ENCODE peak calls at places on chromosome 15, in eight cellular contexts. J is M059J, R is NCI-H2081 treated with DMSO at 0.1 percent for 48 hours, I is activated gamma-delta T cell treated with Interleukin-2 at 50 U/mL for 16 hours, V is NCI-H1048, A is mucosa of descending colon, S is fibroblast of mammary gland, E is osteocyte. C is an unnamed sample.

GRCh38 chr15:75114796-75115195 is 86.9 kb upstream of the C15orf39 start:
- DNase-seq in A (no peak), J (no peak), E (no peak), S (no peak), V (no peak), I (no peak), R (no peak), C (no peak)

GRCh38 chr15:52102468-52102867 is 10.1 kb downstream of the BCL2L10 start:
- DNase-seq in A (no peak), I (no peak), J (peak), R (no peak), E (no peak), V (no peak), S (peak), C (no peak)

GRCh38 chr15:92884813-92885461 is 15.2 kb upstream of the CHD2 start:
- DNase-seq in A (no peak), R (no peak), E (no peak), V (no peak), I (no peak), S (peak), J (no peak), C (peak)

GRCh38 chr15:51025454-51025846 is 69.3 kb downstream of the TNFAIP8L3 start:
- DNase-seq in I (no peak), R (no peak), S (no peak), E (no peak), A (no peak), V (no peak), J (no peak), C (no peak)

GRCh38 chr15:97177135-97177704 is 783.3 kb upstream of the ARRDC4 start:
- DNase-seq in J (peak), E (no peak), A (no peak), V (no peak), R (no peak), I (no peak), S (no peak), C (no peak)

GRCh38 chr15:34039506-34040123 is 611 bp upstream of the AVEN start:
- DNase-seq in E (no peak), J (no peak), S (peak), I (no peak), V (no peak), R (no peak), A (no peak), C (peak)

GRCh38 chr15:50181983-50182232 is at the start of gene SLC27A2:
- DNase-seq in J (peak), I (no peak), S (no peak), V (no peak), A (peak), R (peak), E (no peak), C (peak)

GRCh38 chr15:84981054-84981710 is 474 bp upstream of the PDE8A start:
- DNase-seq in E (peak), I (peak), V (peak), R (peak), S (peak), A (peak), J (peak), C (peak)

GRCh38 chr15:36183207-36183606 is 396.2 kb upstream of the CDIN1 start:
- DNase-seq in S (no peak), I (no peak), R (no peak), J (no peak), E (no peak), A (no peak), V (no peak), C (no peak)

GRCh38 chr15:67691450-67691849 is 133.9 kb upstream of the SKOR1 start:
- DNase-seq in A (no peak), V (no peak), E (no peak), R (no peak), S (no peak), I (no peak), J (no peak), C (no peak)

GRCh38 chr15:70826634-70827033 is 27.3 kb downstream of the LARP6 start:
- DNase-seq in I (no peak), R (no peak), J (peak), V (no peak), S (peak), A (no peak), E (peak), C (no peak)

GRCh38 chr15:59410448-59410896 is 27.5 kb upstream of the FAM81A start:
- DNase-seq in I (no peak), E (no peak), A (no peak), J (no peak), R (no peak), V (no peak), S (peak), C (no peak)

GRCh38 chr15:100596792-100597191 is 5.2 kb downstream of the LINS1 start:
- DNase-seq in R (no peak), V (no peak), I (peak), S (peak), E (no peak), A (peak), J (no peak), C (no peak)

GRCh38 chr15:59609730-59610712 is 1.6 kb upstream of the GCNT3 start:
- DNase-seq in S (no peak), E (no peak), V (no peak), I (no peak), J (no peak), R (no peak), A (no peak), C (no peak)

GRCh38 chr15:89971592-89971997 is 29.5 kb upstream of the ZNF710 start:
- DNase-seq in V (peak), J (peak), A (peak), I (peak), R (no peak), E (no peak), S (peak), C (no peak)

GRCh38 chr15:30917675-30918074 is 14.0 kb downstream of the FAN1 start:
- DNase-seq in V (no peak), I (no peak), S (no peak), R (no peak), J (no peak), E (no peak), A (no peak), C (no peak)

GRCh38 chr15:72168131-72168825 is 29.3 kb downstream of the GRAMD2A start:
- DNase-seq in J (peak), V (no peak), R (no peak), E (no peak), I (no peak), A (no peak), S (no peak), C (no peak)

GRCh38 chr15:25056484-25057429 is 102.0 kb downstream of the SNRPN start:
- DNase-seq in A (peak), I (no peak), V (no peak), J (no peak), S (no peak), E (peak), R (no peak), C (no peak)

GRCh38 chr15:58952751-58953150 is 19.3 kb upstream of the SLTM start:
- DNase-seq in R (no peak), J (peak), V (no peak), I (no peak), A (no peak), S (peak), E (no peak), C (no peak)

GRCh38 chr15:63831041-63831440 is 2.7 kb downstream of the HERC1 start:
- DNase-seq in I (no peak), R (no peak), E (no peak), A (no peak), S (no peak), V (no peak), J (no peak), C (no peak)

GRCh38 chr15:70522323-70522966 is 240.9 kb downstream of the UACA start:
- DNase-seq in I (no peak), R (no peak), E (no peak), A (no peak), S (no peak), J (no peak), V (no peak), C (no peak)

GRCh38 chr15:100042558-100042957 is 299.2 kb downstream of the ADAMTS17 start:
- DNase-seq in J (peak), E (no peak), R (no peak), A (no peak), V (no peak), S (peak), I (no peak), C (no peak)

GRCh38 chr15:45442497-45443135 is 64.3 kb upstream of the GATM start:
- DNase-seq in E (peak), R (no peak), I (no peak), J (peak), V (no peak), S (peak), A (no peak), C (no peak)

GRCh38 chr15:30670056-30670455 is 44.1 kb downstream of the ARHGAP11B start:
- DNase-seq in A (no peak), E (no peak), I (no peak), R (no peak), V (no peak), S (no peak), J (no peak), C (no peak)

GRCh38 chr15:99249270-99249817 is at the start of gene TTC23:
- DNase-seq in V (peak), A (no peak), I (no peak), J (peak), E (no peak), R (no peak), S (peak), C (no peak)

GRCh38 chr15:64152507-64153387 is 1.2 kb downstream of the SNX22 start:
- DNase-seq in I (no peak), V (peak), J (no peak), A (no peak), E (no peak), S (no peak), R (no peak), C (peak)

GRCh38 chr15:49135893-49136292 is 19.5 kb downstream of the COPS2 start:
- DNase-seq in R (no peak), I (no peak), V (no peak), E (no peak), A (no peak), J (peak), S (peak), C (no peak)

GRCh38 chr15:28896944-28897343 is 11.2 kb downstream of the APBA2 start:
- DNase-seq in R (no peak), S (peak), V (no peak), A (no peak), J (peak), I (no peak), E (no peak), C (no peak)

GRCh38 chr15:78810377-78811123 is 714 bp downstream of the ADAMTS7 start:
- DNase-seq in R (no peak), A (no peak), E (no peak), J (peak), S (peak), I (no peak), V (no peak), C (no peak)

GRCh38 chr15:70257573-70258220 is 160.0 kb upstream of the TLE3 start:
- DNase-seq in R (no peak), A (no peak), S (no peak), V (no peak), E (no peak), I (no peak), J (no peak), C (no peak)

GRCh38 chr15:75024102-75024636 is 779 bp downstream of the PPCDC start:
- DNase-seq in S (peak), J (peak), V (no peak), E (no peak), I (no peak), R (no peak), A (no peak), C (peak)

GRCh38 chr15:95368211-95368610 is 962.3 kb upstream of the NR2F2 start:
- DNase-seq in E (no peak), V (no peak), R (no peak), J (no peak), I (no peak), S (no peak), A (no peak), C (no peak)

GRCh38 chr15:96474274-96474673 is 143.8 kb downstream of the NR2F2 start:
- DNase-seq in I (no peak), E (no peak), V (no peak), S (peak), A (no peak), J (peak), R (no peak), C (no peak)

GRCh38 chr15:70569718-70570231 is 193.6 kb downstream of the UACA start:
- DNase-seq in R (no peak), V (no peak), J (peak), I (no peak), A (no peak), S (no peak), E (no peak), C (no peak)

GRCh38 chr15:99716540-99716939 is 16.7 kb downstream of the LYSMD4 start:
- DNase-seq in R (no peak), V (no peak), E (peak), S (no peak), A (no peak), J (no peak), I (no peak), C (no peak)

GRCh38 chr15:99135194-99135593 is 30.3 kb downstream of the SYNM start:
- DNase-seq in I (no peak), V (no peak), S (no peak), R (no peak), J (no peak), A (no peak), E (no peak), C (peak)

GRCh38 chr15:63922551-63923315 is 89.0 kb upstream of the HERC1 start:
- DNase-seq in A (no peak), E (no peak), S (peak), R (no peak), I (no peak), V (no peak), J (no peak), C (no peak)

C was measured in NCI-H1417.